ENCODE peak calls at places on chromosomes 7 and 10, in five cellular contexts. G is neural progenitor cell, Q is GM23248, H is MM.1S, B is OCI-LY7. Y is an unnamed sample.

GRCh38 chr7:88546808-88547207 is 212.7 kb upstream of the ZNF804B start:
- DNase-seq in Q (peak), B (peak), G (peak), H (peak), Y (peak)

GRCh38 chr7:142587578-142588191 is 161.6 kb upstream of the PRSS1 start:
- DNase-seq in Q (peak), B (peak), G (peak), H (peak), Y (peak)

GRCh38 chr10:11424456-11425287 is 186.8 kb downstream of the USP6NL start:
- DNase-seq in G (peak), H (peak), Q (peak), B (peak), Y (peak)

GRCh38 chr7:116356333-116356965 is 143.1 kb upstream of the CAV2 start:
- DNase-seq in H (no peak), G (no peak), Q (no peak), B (no peak), Y (no peak)

GRCh38 chr10:116952729-116953128 is 52.3 kb downstream of the SHTN1 start:
- DNase-seq in Q (no peak), B (no peak), G (no peak), H (no peak), Y (no peak)

GRCh38 chr10:78259394-78259793 is 225.7 kb downstream of the RPS24 start:
- DNase-seq in Q (no peak), H (no peak), B (no peak), G (no peak), Y (no peak)

GRCh38 chr10:19828278-19829049 is 12.2 kb downstream of the PLXDC2 start:
- DNase-seq in H (no peak), G (peak), Q (no peak), B (no peak), Y (no peak)

GRCh38 chr7:75967573-75967997 is 26.8 kb downstream of the TMEM120A start:
- DNase-seq in H (no peak), G (peak), Q (no peak), B (no peak), Y (peak)

GRCh38 chr7:34034728-34035127 is 129.4 kb downstream of the BMPER start:
- DNase-seq in H (no peak), Q (no peak), G (no peak), B (no peak), Y (no peak)

GRCh38 chr7:111528331-111528730 is 34.0 kb downstream of the IMMP2L start:
- DNase-seq in B (peak), G (no peak), Q (no peak), H (peak), Y (no peak)

GRCh38 chr10:7303067-7303629 is 107.7 kb downstream of the SFMBT2 start:
- DNase-seq in G (no peak), Q (no peak), H (no peak), B (no peak), Y (no peak)

GRCh38 chr7:99642099-99642498 is 25.4 kb downstream of the ZSCAN25 start:
- DNase-seq in H (no peak), B (no peak), G (no peak), Q (peak), Y (no peak)

GRCh38 chr7:151408839-151409554 is 841 bp downstream of the WDR86 start:
- DNase-seq in H (peak), G (peak), B (peak), Q (no peak), Y (peak)

GRCh38 chr10:104327745-104328635 is 10.3 kb downstream of the ITPRIP start:
- DNase-seq in Q (peak), H (no peak), B (no peak), G (peak), Y (no peak)

GRCh38 chr10:48456808-48457761 is 147.8 kb downstream of the ARHGAP22 start:
- DNase-seq in Q (no peak), G (no peak), B (no peak), H (no peak), Y (peak)

DNA sequence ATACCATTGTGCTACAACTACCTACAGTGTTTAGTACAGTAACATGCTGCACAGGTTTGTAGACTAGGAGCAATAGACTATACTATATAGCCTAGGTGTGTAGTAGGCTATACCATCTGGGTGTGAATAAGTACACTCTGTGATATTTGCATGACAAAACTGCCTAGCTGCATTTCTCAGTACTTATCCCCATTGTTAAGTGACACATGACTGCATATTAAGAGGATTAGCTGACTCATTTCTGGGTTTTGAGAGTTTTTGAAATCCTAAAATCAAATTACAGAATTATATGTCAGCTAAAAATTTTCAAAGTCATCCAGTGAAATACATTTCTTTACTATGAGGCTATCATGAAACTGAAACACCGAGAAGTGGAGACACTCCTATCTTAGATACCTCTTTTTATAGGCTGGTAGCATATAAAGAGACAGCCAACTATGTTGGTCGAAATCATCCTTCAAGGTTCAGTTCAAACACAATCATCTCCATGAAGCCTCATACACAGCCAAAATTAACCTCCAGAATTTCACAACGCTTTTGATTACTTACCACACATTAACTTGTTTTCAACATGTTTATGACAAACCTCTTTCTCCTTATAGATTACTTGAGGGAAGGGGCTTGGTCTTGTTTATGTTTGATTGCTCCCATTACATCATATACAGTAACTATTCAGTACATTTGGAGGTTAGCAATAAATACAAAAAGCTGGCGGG is 89.8 kb upstream of the ANK3 start:
- DNase-seq in G (no peak), Q (peak), B (no peak), H (peak), Y (no peak)
- H3K4me2 ChIP-seq in G (no peak), Q (no peak), B (no peak), H (peak), Y (peak)

GRCh38 chr10:90945496-90946070 is 24.7 kb upstream of the ANKRD1 start:
- DNase-seq in G (no peak), Q (peak), B (no peak), H (no peak), Y (no peak)
- TF ChIP-seq EZH2phosphoT487 in G (no peak), Q (no peak), B (no peak), H (no peak), Y (no peak)

GRCh38 chr7:124922200-124922599 is 7.4 kb downstream of the POT1 start:
- DNase-seq in B (no peak), Q (no peak), G (no peak), H (no peak), Y (no peak)

GRCh38 chr7:124915242-124915641 is 14.4 kb downstream of the POT1 start:
- DNase-seq in H (peak), G (no peak), B (no peak), Q (no peak), Y (no peak)

GRCh38 chr7:124914298-124914697 is 15.3 kb downstream of the POT1 start:
- DNase-seq in B (no peak), Q (no peak), H (peak), G (no peak), Y (no peak)

GRCh38 chr7:124919841-124920240 is 9.8 kb downstream of the POT1 start:
- DNase-seq in G (no peak), B (no peak), H (no peak), Q (no peak), Y (no peak)

GRCh38 chr7:124918662-124919061 is 11.0 kb downstream of the POT1 start:
- DNase-seq in B (no peak), Q (no peak), H (peak), G (no peak), Y (no peak)
- H3K4me2 ChIP-seq in B (no peak), Q (no peak), H (no peak), G (no peak), Y (no peak)

GRCh38 chr7:107693396-107693795 is 32.8 kb downstream of the SLC26A4 start:
- DNase-seq in B (no peak), G (no peak), Q (no peak), H (no peak), Y (no peak)

GRCh38 chr7:107692501-107692900 is 31.9 kb downstream of the SLC26A4 start:
- DNase-seq in Q (peak), B (no peak), H (no peak), G (no peak), Y (no peak)

GRCh38 chr7:107691713-107692112 is 31.1 kb downstream of the SLC26A4 start:
- DNase-seq in Q (peak), G (no peak), H (no peak), B (no peak), Y (no peak)

GRCh38 chr7:107696330-107696946 is 35.8 kb downstream of the SLC26A4 start:
- DNase-seq in B (no peak), H (no peak), Q (no peak), G (no peak), Y (no peak)

GRCh38 chr7:107694395-107694794 is 33.8 kb downstream of the SLC26A4 start:
- DNase-seq in H (no peak), G (no peak), B (no peak), Q (peak), Y (no peak)
- TF ChIP-seq EZH2phosphoT487 in H (no peak), G (no peak), B (no peak), Q (no peak), Y (no peak)

DNA sequence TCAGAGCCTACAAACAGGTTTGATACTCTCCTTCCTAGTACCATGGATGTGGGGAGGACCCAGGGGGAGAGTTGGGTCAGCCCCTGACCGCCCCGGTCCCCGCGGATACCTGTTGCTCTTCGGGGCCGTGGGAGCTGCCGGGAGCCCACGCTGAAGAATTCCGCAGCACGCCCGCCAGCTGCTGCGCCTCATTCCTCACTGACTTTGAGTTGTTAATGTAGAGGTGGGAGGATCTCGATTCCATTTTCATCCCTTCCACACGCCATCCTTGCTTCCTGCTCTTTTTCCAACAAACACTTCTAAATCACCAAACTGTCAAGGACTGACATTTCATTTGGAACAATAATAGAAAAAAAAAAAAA is 174.9 kb upstream of the SH2B2 start:
- DNase-seq in H (no peak), Q (no peak), B (no peak), G (no peak), Y (no peak)
- H3K4me2 ChIP-seq in H (no peak), Q (no peak), B (no peak), G (peak), Y (no peak)

GRCh38 chr10:110531687-110532086 is 34.0 kb downstream of the DUSP5 start:
- DNase-seq in H (no peak), Q (no peak), B (peak), G (no peak), Y (no peak)
- TF ChIP-seq EZH2phosphoT487 in H (no peak), Q (no peak), B (no peak), G (no peak), Y (no peak)

GRCh38 chr7:98133621-98134266 is 27.1 kb downstream of the LMTK2 start:
- DNase-seq in Q (peak), H (no peak), B (peak), G (no peak), Y (no peak)
- H3K4me2 ChIP-seq in Q (peak), H (peak), B (no peak), G (no peak), Y (no peak)

DNA sequence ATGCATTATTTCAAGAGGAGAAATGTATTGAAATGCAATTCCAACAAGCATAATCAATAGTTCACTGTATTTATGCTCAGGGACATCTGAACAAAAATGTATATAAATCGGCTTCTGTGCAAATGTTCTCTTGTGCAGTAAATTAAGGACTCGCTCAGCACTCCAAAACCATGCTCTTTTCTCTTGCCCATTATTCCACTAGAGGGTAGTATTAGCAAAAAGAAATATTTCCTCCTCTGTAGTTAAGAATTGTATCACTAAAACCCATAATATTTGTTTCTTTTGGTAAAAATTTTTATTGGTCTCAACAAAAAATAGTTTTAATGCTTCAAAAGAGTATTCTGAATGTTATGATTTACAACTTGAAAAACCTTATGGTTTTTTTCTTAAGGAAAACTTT is 803.1 kb downstream of the PCDH15 start:
- DNase-seq in H (no peak), B (no peak), G (peak), Q (no peak), Y (peak)
- TF ChIP-seq EZH2phosphoT487 in H (no peak), B (no peak), G (no peak), Q (no peak), Y (no peak)

DNA sequence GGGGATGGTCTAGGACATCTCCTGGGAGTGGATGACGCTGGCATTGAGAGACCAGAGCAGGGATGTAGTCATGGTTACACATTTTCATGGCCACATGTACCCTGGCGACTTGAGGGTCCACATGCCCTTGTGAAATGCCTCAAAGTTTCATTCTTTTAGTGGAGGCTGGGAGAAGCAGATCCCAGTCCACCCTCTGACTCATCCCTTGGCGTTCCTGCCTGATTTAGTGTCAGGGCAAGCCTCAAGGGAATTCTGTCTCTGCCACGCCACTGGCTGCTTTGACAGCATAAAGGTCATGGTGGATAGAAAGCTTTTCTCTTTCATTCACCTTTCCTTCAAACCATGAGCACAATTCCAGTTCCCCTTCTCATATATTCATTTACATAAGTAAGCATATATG is 21.7 kb upstream of the KIF5B start:
- DNase-seq in H (no peak), G (no peak), Q (peak), B (no peak), Y (no peak)
- H3K4me2 ChIP-seq in H (no peak), G (no peak), Q (peak), B (no peak), Y (peak)

Y was measured in SK-N-SH.